ENCODE peak calls at places on chromosome 11, in eight cellular contexts. E is fibroblast of villous mesenchyme; N is CD4-positive, alpha-beta T cell; C is cardiac muscle cell; S is prostate gland; J is coronary artery; B is right atrium auricular region; Y is RWPE1. R is an unnamed sample.

GRCh38 chr11:96070453-96070852 is 146.5 kb upstream of the MTMR2 start:
- DNase-seq in E (no peak), N (no peak), C (no peak), S (no peak), J (no peak), B (no peak), Y (no peak), R (no peak)

GRCh38 chr11:114081641-114082414 is 22.3 kb downstream of the ZBTB16 start:
- DNase-seq in E (peak; percentile 92), N (no peak), C (no peak), S (no peak), J (no peak), B (no peak), Y (peak; percentile 29), R (no peak)

GRCh38 chr11:35216962-35217667 is 78.1 kb downstream of the CD44 start:
- DNase-seq in E (peak; percentile 66), N (no peak), C (no peak), S (no peak), J (no peak), B (no peak), Y (no peak), R (no peak)

GRCh38 chr11:46265764-46266163 is 11.7 kb upstream of the CREB3L1 start:
- DNase-seq in E (no peak), N (no peak), C (no peak), S (no peak), J (no peak), B (no peak), Y (no peak), R (no peak)

GRCh38 chr11:111449158-111449557 is 63.0 kb downstream of the BTG4 start:
- DNase-seq in E (no peak), N (no peak), C (no peak), S (no peak), J (peak; percentile 55), B (no peak), Y (no peak), R (no peak)

GRCh38 chr11:69552951-69553350 is 71.5 kb downstream of the LINC01488 start:
- DNase-seq in E (no peak), N (no peak), C (no peak), S (no peak), J (peak; percentile 40), B (no peak), Y (no peak), R (no peak)

GRCh38 chr11:112025682-112026081 is 474 bp downstream of the DLAT start:
- DNase-seq in E (peak; percentile 29), N (no peak), C (peak; percentile 18), S (no peak), J (no peak), B (no peak), Y (peak; percentile 16), R (no peak)

GRCh38 chr11:50174975-50175374 is 142.3 kb downstream of the OR4C45 start:
- DNase-seq in E (no peak), N (no peak), C (no peak), S (no peak), J (no peak), B (no peak), Y (no peak), R (no peak)

GRCh38 chr11:47361419-47361818 is 8.9 kb upstream of the MYBPC3 start:
- DNase-seq in E (no peak), N (no peak), C (no peak), S (no peak), J (no peak), B (no peak), Y (no peak), R (no peak)

GRCh38 chr11:16184588-16184987 is 171.8 kb downstream of the SOX6 start:
- DNase-seq in E (peak; percentile 64), N (no peak), C (no peak), S (no peak), J (no peak), B (no peak), Y (peak; percentile 51), R (no peak)

GRCh38 chr11:34175284-34176019 is 70.0 kb downstream of the NAT10 start:
- DNase-seq in E (no peak), N (no peak), C (no peak), S (no peak), J (no peak), B (no peak), Y (no peak), R (no peak)

GRCh38 chr11:119470316-119471266 is 47.6 kb upstream of the THY1 start:
- DNase-seq in E (peak; percentile 88), N (no peak), C (no peak), S (no peak), J (no peak), B (peak; percentile 54), Y (peak; percentile 52), R (no peak)

GRCh38 chr11:43269229-43269928 is 42.4 kb upstream of the API5 start:
- DNase-seq in E (no peak), N (no peak), C (no peak), S (no peak), J (no peak), B (no peak), Y (no peak), R (no peak)

GRCh38 chr11:45993438-45994064 is 71.1 kb downstream of the LARGE2 start:
- DNase-seq in E (peak; percentile 62), N (no peak), C (no peak), S (no peak), J (no peak), B (no peak), Y (no peak), R (no peak)

GRCh38 chr11:38384568-38384967 is 1786.5 kb upstream of the RAG2 start:
- DNase-seq in E (no peak), N (no peak), C (no peak), S (no peak), J (no peak), B (no peak), Y (peak; percentile 10), R (no peak)

GRCh38 chr11:106222626-106223025 is 145.2 kb downstream of the AASDHPPT start:
- DNase-seq in E (no peak), N (no peak), C (no peak), S (no peak), J (no peak), B (no peak), Y (no peak), R (no peak)

GRCh38 chr11:20158597-20159257 is 1.5 kb downstream of the DBX1 start:
- DNase-seq in E (peak; percentile 56), N (no peak), C (peak; percentile 92), S (peak; percentile 9), J (no peak), B (no peak), Y (peak; percentile 53), R (peak; percentile 85)

GRCh38 chr11:46725338-46726205 is 6.6 kb downstream of the F2 start:
- DNase-seq in E (no peak), N (no peak), C (no peak), S (no peak), J (no peak), B (no peak), Y (no peak), R (no peak)

GRCh38 chr11:64331569-64332371 is 8.2 kb upstream of the CCDC88B start:
- DNase-seq in E (peak; percentile 91), N (peak; percentile 41), C (peak; percentile 53), S (peak; percentile 58), J (no peak), B (peak; percentile 78), Y (peak; percentile 85), R (no peak)

GRCh38 chr11:62132188-62132587 is 8.4 kb downstream of the INCENP start:
- DNase-seq in E (no peak), N (no peak), C (no peak), S (no peak), J (no peak), B (no peak), Y (peak; percentile 56), R (no peak)

GRCh38 chr11:116533186-116533825 is 239.5 kb downstream of the BUD13 start:
- DNase-seq in E (no peak), N (no peak), C (no peak), S (no peak), J (peak; percentile 65), B (no peak), Y (no peak), R (no peak)

GRCh38 chr11:69839516-69839915 is 20.3 kb upstream of the FGF3 start:
- DNase-seq in E (no peak), N (no peak), C (no peak), S (no peak), J (peak; percentile 59), B (no peak), Y (no peak), R (no peak)

GRCh38 chr11:18145025-18145424 is 12.7 kb downstream of the MRGPRX3 start:
- DNase-seq in E (peak; percentile 1), N (no peak), C (no peak), S (no peak), J (no peak), B (no peak), Y (no peak), R (no peak)
- TF ChIP-seq CTCF in E (peak; percentile 32), N (no peak), C (peak; percentile 14), S (no peak), J (no peak), B (no peak), Y (no peak), R (peak; percentile 57)

GRCh38 chr11:74121804-74122203 is 49.0 kb downstream of the C2CD3 start:
- DNase-seq in E (no peak), N (no peak), C (peak; percentile 49), S (no peak), J (no peak), B (no peak), Y (no peak), R (no peak)

GRCh38 chr11:74123008-74123448 is 47.8 kb downstream of the C2CD3 start:
- DNase-seq in E (no peak), N (no peak), C (no peak), S (no peak), J (no peak), B (no peak), Y (no peak), R (no peak)
- TF ChIP-seq CTCF in E (no peak), N (no peak), C (no peak), S (no peak), J (no peak), B (no peak), Y (no peak), R (no peak)

GRCh38 chr11:6576471-6577373 is 26.7 kb downstream of the RRP8 start:
- DNase-seq in E (peak; percentile 31), N (no peak), C (no peak), S (no peak), J (no peak), B (no peak), Y (no peak), R (no peak)
- TF ChIP-seq CTCF in E (no peak), N (no peak), C (no peak), S (no peak), J (no peak), B (no peak), Y (no peak), R (no peak)

DNA sequence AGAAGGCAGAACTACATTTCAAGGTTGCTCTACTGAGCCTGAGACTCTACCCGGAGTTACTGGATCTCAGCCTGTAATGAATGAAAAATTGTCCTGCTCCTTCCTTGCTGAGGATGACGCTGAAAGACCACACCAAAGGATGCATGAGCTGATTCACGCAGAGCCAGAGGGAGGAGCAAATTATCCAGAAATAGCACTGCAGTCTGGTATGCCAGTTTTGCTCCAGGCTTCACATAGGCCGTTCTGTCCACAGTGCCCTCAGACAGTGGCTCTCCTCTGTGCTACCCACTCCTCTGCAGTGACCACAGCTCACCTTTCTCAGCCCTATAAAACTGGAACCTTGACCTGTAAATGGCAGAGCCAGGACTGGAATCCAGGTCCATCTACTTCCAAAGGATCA is 79.3 kb upstream of the GALNT18 start:
- DNase-seq in E (no peak), N (no peak), C (no peak), S (no peak), J (no peak), B (no peak), Y (peak; percentile 25), R (no peak)
- TF ChIP-seq CTCF in E (no peak), N (no peak), C (no peak), S (no peak), J (no peak), B (no peak), Y (no peak), R (no peak)

GRCh38 chr11:131866535-131867400 is 496.4 kb downstream of the NTM start:
- DNase-seq in E (no peak), N (no peak), C (no peak), S (no peak), J (no peak), B (no peak), Y (no peak), R (no peak)
- TF ChIP-seq CTCF in E (peak; percentile 5), N (no peak), C (no peak), S (no peak), J (no peak), B (no peak), Y (no peak), R (peak; percentile 51)